ENCODE peak calls at places on chromosomes 5 and 9, in ten cellular contexts. O, Q, V, Y, I, P, C, J, D and B are unnamed samples.

GRCh38 chr5:135186662-135187522 is 152.9 kb upstream of the PITX1 start:
- DNase-seq in O (no peak), Q (no peak), V (no peak), Y (no peak), I (no peak), P (no peak), C (no peak), J (peak), D (no peak), B (no peak)

GRCh38 chr5:31270396-31270795 is 76.9 kb downstream of the CDH6 start:
- DNase-seq in O (no peak), Q (no peak), V (peak), Y (peak), I (no peak), P (no peak), C (no peak), J (peak), D (no peak), B (no peak)

GRCh38 chr9:80842976-80843506 is 846.3 kb downstream of the TLE1 start:
- DNase-seq in O (no peak), Q (no peak), V (peak), Y (no peak), I (no peak), P (no peak), C (no peak), J (no peak), D (no peak), B (no peak)

GRCh38 chr9:105479846-105480245 is 32.0 kb downstream of the FSD1L start:
- DNase-seq in O (no peak), Q (no peak), V (no peak), Y (no peak), I (no peak), P (no peak), C (no peak), J (no peak), D (no peak), B (no peak)

GRCh38 chr5:173281910-173282309 is 46.3 kb downstream of the STC2 start:
- DNase-seq in O (no peak), Q (no peak), V (no peak), Y (peak), I (no peak), P (no peak), C (peak), J (no peak), D (peak), B (no peak)

GRCh38 chr5:34685485-34686197 is 29.5 kb downstream of the RAI14 start:
- DNase-seq in O (no peak), Q (no peak), V (peak), Y (peak), I (no peak), P (no peak), C (no peak), J (peak), D (no peak), B (no peak)

GRCh38 chr5:59661939-59662615 is 231.4 kb downstream of the PDE4D start:
- DNase-seq in O (no peak), Q (no peak), V (peak), Y (peak), I (no peak), P (no peak), C (no peak), J (no peak), D (peak), B (no peak)

GRCh38 chr9:92725726-92726125 is 38.9 kb downstream of the BICD2 start:
- DNase-seq in O (no peak), Q (no peak), V (no peak), Y (no peak), I (peak), P (no peak), C (no peak), J (no peak), D (no peak), B (no peak)

GRCh38 chr5:151492729-151493128 is 45.3 kb downstream of the SLC36A1 start:
- DNase-seq in O (no peak), Q (no peak), V (peak), Y (peak), I (no peak), P (no peak), C (no peak), J (peak), D (no peak), B (no peak)

GRCh38 chr9:95385521-95385920 is 68.0 kb upstream of the FANCC start:
- DNase-seq in O (no peak), Q (no peak), V (no peak), Y (no peak), I (no peak), P (no peak), C (no peak), J (no peak), D (no peak), B (no peak)

GRCh38 chr9:86469476-86470087 is 115.4 kb upstream of the TUT7 start:
- DNase-seq in O (no peak), Q (no peak), V (no peak), Y (no peak), I (no peak), P (no peak), C (no peak), J (no peak), D (no peak), B (no peak)

GRCh38 chr5:39373797-39374196 is 9.5 kb upstream of the C9 start:
- DNase-seq in O (no peak), Q (no peak), V (no peak), Y (no peak), I (no peak), P (no peak), C (no peak), J (no peak), D (no peak), B (no peak)

GRCh38 chr9:130866474-130866965 is 30.1 kb downstream of the QRFP start:
- DNase-seq in O (peak), Q (peak), V (peak), Y (peak), I (peak), P (peak), C (peak), J (peak), D (peak), B (peak)

GRCh38 chr5:113487411-113487778 is 858 bp downstream of the MCC start:
- DNase-seq in O (no peak), Q (no peak), V (peak), Y (peak), I (no peak), P (no peak), C (peak), J (peak), D (no peak), B (no peak)

GRCh38 chr9:27425827-27426716 is 98.0 kb upstream of the IFNK start:
- DNase-seq in O (no peak), Q (no peak), V (no peak), Y (no peak), I (no peak), P (no peak), C (no peak), J (peak), D (no peak), B (no peak)

GRCh38 chr9:114791736-114792135 is 14.1 kb downstream of the TNFSF15 start:
- DNase-seq in O (no peak), Q (no peak), V (no peak), Y (no peak), I (no peak), P (no peak), C (no peak), J (no peak), D (no peak), B (no peak)

GRCh38 chr9:96532173-96532572 is 82.2 kb downstream of the HABP4 start:
- DNase-seq in O (no peak), Q (no peak), V (no peak), Y (no peak), I (no peak), P (no peak), C (no peak), J (no peak), D (no peak), B (no peak)

GRCh38 chr5:31161772-31162171 is 31.7 kb upstream of the CDH6 start:
- DNase-seq in O (no peak), Q (no peak), V (peak), Y (no peak), I (no peak), P (peak), C (no peak), J (peak), D (no peak), B (no peak)

GRCh38 chr5:14472986-14473567 is 108.5 kb upstream of the OTULINL start:
- DNase-seq in O (peak), Q (no peak), V (no peak), Y (peak), I (no peak), P (no peak), C (no peak), J (no peak), D (peak), B (no peak)

GRCh38 chr9:113309204-113309813 is 6.1 kb upstream of the RNF183 start:
- DNase-seq in O (no peak), Q (no peak), V (peak), Y (peak), I (no peak), P (peak), C (no peak), J (peak), D (peak), B (no peak)

GRCh38 chr5:173529861-173530260 is 86.6 kb downstream of the BOD1 start:
- DNase-seq in O (no peak), Q (no peak), V (no peak), Y (no peak), I (no peak), P (no peak), C (no peak), J (no peak), D (no peak), B (no peak)

GRCh38 chr9:95552814-95553546 is 36.2 kb upstream of the PTCH1 start:
- DNase-seq in O (no peak), Q (no peak), V (peak), Y (peak), I (no peak), P (no peak), C (peak), J (peak), D (no peak), B (no peak)

GRCh38 chr9:134500931-134501265 is 140.7 kb upstream of the COL5A1 start:
- DNase-seq in O (no peak), Q (no peak), V (no peak), Y (no peak), I (no peak), P (no peak), C (no peak), J (no peak), D (no peak), B (no peak)

GRCh38 chr5:167633931-167634341 is 657.5 kb upstream of the WWC1 start:
- DNase-seq in O (peak), Q (no peak), V (peak), Y (peak), I (no peak), P (no peak), C (no peak), J (peak), D (no peak), B (peak)

GRCh38 chr5:88235346-88235745 is 33.3 kb downstream of the TMEM161B start:
- DNase-seq in O (no peak), Q (no peak), V (no peak), Y (no peak), I (no peak), P (no peak), C (no peak), J (no peak), D (no peak), B (no peak)

GRCh38 chr9:121780641-121781040 is 129.2 kb downstream of the DAB2IP start:
- DNase-seq in O (no peak), Q (no peak), V (no peak), Y (no peak), I (no peak), P (no peak), C (no peak), J (no peak), D (no peak), B (no peak)

GRCh38 chr5:115575167-115576070 is 26.9 kb downstream of the TICAM2 start:
- DNase-seq in O (no peak), Q (no peak), V (peak), Y (peak), I (no peak), P (no peak), C (no peak), J (peak), D (no peak), B (no peak)

GRCh38 chr5:85000671-85001070 is 616.0 kb upstream of the EDIL3 start:
- DNase-seq in O (no peak), Q (no peak), V (peak), Y (peak), I (no peak), P (no peak), C (no peak), J (peak), D (no peak), B (no peak)

GRCh38 chr5:157252741-157253465 is 13.0 kb upstream of the CYFIP2 start:
- DNase-seq in O (peak), Q (no peak), V (peak), Y (peak), I (no peak), P (no peak), C (no peak), J (no peak), D (no peak), B (no peak)

GRCh38 chr5:136235316-136235715 is 42.4 kb upstream of the SMIM32 start:
- DNase-seq in O (no peak), Q (no peak), V (no peak), Y (no peak), I (no peak), P (no peak), C (no peak), J (peak), D (no peak), B (no peak)

GRCh38 chr5:68962632-68963484 is 131.0 kb upstream of the SLC30A5 start:
- DNase-seq in O (peak), Q (no peak), V (peak), Y (peak), I (peak), P (peak), C (peak), J (peak), D (peak), B (peak)

GRCh38 chr9:36818242-36818938 is 215.7 kb downstream of the PAX5 start:
- DNase-seq in O (no peak), Q (no peak), V (no peak), Y (no peak), I (no peak), P (no peak), C (no peak), J (no peak), D (peak), B (no peak)

GRCh38 chr9:90556897-90557296 is 85.7 kb downstream of the DIRAS2 start:
- DNase-seq in O (no peak), Q (no peak), V (no peak), Y (no peak), I (no peak), P (no peak), C (no peak), J (peak), D (no peak), B (no peak)

GRCh38 chr9:137828527-137829259 is 48.9 kb upstream of the CACNA1B start:
- DNase-seq in O (no peak), Q (no peak), V (peak), Y (peak), I (no peak), P (no peak), C (peak), J (no peak), D (no peak), B (no peak)

GRCh38 chr5:73605223-73606087 is 20.5 kb upstream of the ARHGEF28 start:
- DNase-seq in O (no peak), Q (no peak), V (peak), Y (peak), I (no peak), P (peak), C (no peak), J (peak), D (no peak), B (no peak)

GRCh38 chr9:92094655-92095054 is 20.6 kb downstream of the SPTLC1 start:
- DNase-seq in O (no peak), Q (no peak), V (peak), Y (no peak), I (no peak), P (no peak), C (no peak), J (peak), D (no peak), B (no peak)

GRCh38 chr5:151195622-151196021 is 28.3 kb downstream of the CCDC69 start:
- DNase-seq in O (peak), Q (no peak), V (no peak), Y (peak), I (no peak), P (no peak), C (no peak), J (no peak), D (no peak), B (peak)

GRCh38 chr9:85432599-85432998 is 309.2 kb downstream of the AGTPBP1 start:
- DNase-seq in O (no peak), Q (no peak), V (no peak), Y (no peak), I (no peak), P (peak), C (no peak), J (no peak), D (no peak), B (no peak)

GRCh38 chr5:141872496-141873356 is 5.5 kb downstream of the PCDH1 start:
- DNase-seq in O (no peak), Q (no peak), V (no peak), Y (peak), I (no peak), P (peak), C (no peak), J (no peak), D (no peak), B (no peak)

GRCh38 chr5:175079707-175080106 is 355.3 kb downstream of the MSX2 start:
- DNase-seq in O (no peak), Q (no peak), V (no peak), Y (no peak), I (no peak), P (no peak), C (no peak), J (no peak), D (no peak), B (no peak)

GRCh38 chr9:22009563-22009867 is 410 bp upstream of the CDKN2B start:
- DNase-seq in O (no peak), Q (no peak), V (no peak), Y (no peak), I (no peak), P (no peak), C (no peak), J (no peak), D (no peak), B (no peak)
- TF ChIP-seq CTCF in O (peak), Q (no peak), V (no peak), Y (no peak), I (no peak), P (no peak), C (no peak), J (no peak), D (no peak), B (peak)

DNA sequence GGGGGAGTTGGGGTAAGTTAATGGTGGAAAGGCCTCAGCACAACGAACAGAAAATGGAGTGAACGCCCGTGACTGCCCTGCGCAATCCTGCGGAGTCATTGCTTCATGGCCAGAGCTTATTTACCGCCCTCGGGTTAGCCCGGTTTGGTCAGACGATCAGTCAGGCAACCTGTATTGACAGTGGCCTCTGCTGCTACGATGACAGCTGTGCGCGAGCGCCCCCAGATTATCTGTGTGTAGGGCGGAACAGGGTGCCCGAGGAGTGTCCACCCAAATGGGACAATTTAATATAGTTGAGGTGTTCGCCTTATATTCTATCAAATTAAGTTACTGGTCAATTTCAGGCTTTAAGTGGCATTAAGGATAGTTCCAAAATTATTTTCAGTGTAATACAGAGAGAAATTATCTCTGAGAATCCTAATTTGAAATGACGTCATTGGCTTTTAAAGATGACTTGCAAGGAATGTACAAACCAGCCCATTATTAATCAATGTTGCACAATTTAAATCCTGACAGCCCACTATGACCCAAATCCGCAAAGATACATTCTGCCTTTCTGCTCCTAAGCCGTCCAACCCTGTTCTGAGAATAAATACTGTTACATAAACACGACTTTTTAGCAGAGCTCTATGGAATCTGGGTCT is 879 bp upstream of the UBQLN1 start:
- DNase-seq in O (peak), Q (peak), V (no peak), Y (peak), I (peak), P (peak), C (peak), J (peak), D (peak), B (peak)
- TF ChIP-seq CTCF in O (peak), Q (no peak), V (no peak), Y (no peak), I (no peak), P (peak), C (no peak), J (peak), D (peak), B (peak)

DNA sequence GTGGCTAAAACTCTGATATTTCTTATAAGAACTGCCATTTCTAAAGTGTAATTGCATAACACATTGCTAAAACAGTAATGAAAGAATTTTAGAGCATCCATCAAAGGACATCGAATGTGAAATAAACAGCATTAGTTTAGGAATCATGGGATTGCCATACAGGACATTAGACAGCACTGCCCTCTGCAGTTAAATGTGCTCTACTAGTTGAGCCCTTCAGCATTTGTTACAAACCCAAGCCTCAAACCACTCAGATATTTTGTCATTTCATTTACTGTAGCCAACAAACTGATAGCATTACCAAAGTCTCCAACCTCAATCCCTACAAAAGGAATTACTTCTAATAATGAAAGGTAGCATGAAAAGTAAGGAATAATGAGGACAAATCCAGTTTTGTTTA is 116.8 kb upstream of the COX7C start:
- DNase-seq in O (no peak), Q (no peak), V (no peak), Y (no peak), I (no peak), P (no peak), C (no peak), J (no peak), D (peak), B (no peak)
- TF ChIP-seq CTCF in O (no peak), Q (no peak), V (no peak), Y (no peak), I (no peak), P (no peak), C (no peak), J (no peak), D (peak), B (no peak)

GRCh38 chr5:137381546-137381945 is 117.6 kb downstream of the SPOCK1 start:
- DNase-seq in O (no peak), Q (no peak), V (no peak), Y (no peak), I (no peak), P (no peak), C (no peak), J (no peak), D (no peak), B (no peak)

GRCh38 chr5:137389042-137389441 is 110.1 kb downstream of the SPOCK1 start:
- DNase-seq in O (no peak), Q (no peak), V (no peak), Y (no peak), I (no peak), P (no peak), C (no peak), J (no peak), D (no peak), B (no peak)

GRCh38 chr5:137385064-137385463 is 114.1 kb downstream of the SPOCK1 start:
- DNase-seq in O (no peak), Q (no peak), V (no peak), Y (no peak), I (no peak), P (no peak), C (no peak), J (peak), D (no peak), B (no peak)

GRCh38 chr5:137383909-137384308 is 115.2 kb downstream of the SPOCK1 start:
- DNase-seq in O (no peak), Q (no peak), V (no peak), Y (no peak), I (no peak), P (no peak), C (no peak), J (no peak), D (no peak), B (no peak)
- TF ChIP-seq CTCF in O (no peak), Q (no peak), V (no peak), Y (no peak), I (no peak), P (no peak), C (no peak), J (no peak), D (no peak), B (no peak)